ENCODE peak calls at places on chromosomes 7 and 10, in six cellular contexts. Q is IMR-90, M is mesendoderm, T is neuronal stem cell, O is H1, K is trophoblast cell. P is an unnamed sample.

GRCh38 chr7:139775829-139776266 is 1.9 kb downstream of the HIPK2 start:
- DNase-seq in Q (peak; percentile 85), T (no peak), M (peak; percentile 64), K (peak; percentile 76), O (no peak), P (peak; percentile 89)

GRCh38 chr10:127832456-127832855 is 60.3 kb downstream of the CLRN3 start:
- DNase-seq in T (no peak), O (no peak), K (no peak), M (no peak), Q (no peak), P (no peak)

GRCh38 chr7:80815733-80816132 is 103.1 kb downstream of the SEMA3C start:
- DNase-seq in O (no peak), M (no peak), Q (peak; percentile 5), K (peak; percentile 46), T (no peak), P (no peak)

GRCh38 chr10:27530477-27530876 is 26.4 kb downstream of the RAB18 start:
- DNase-seq in O (no peak), T (no peak), M (no peak), Q (no peak), K (no peak), P (no peak)

GRCh38 chr7:31688347-31688746 is 1.3 kb downstream of the PPP1R17 start:
- DNase-seq in T (no peak), O (no peak), K (no peak), Q (no peak), M (no peak), P (no peak)

GRCh38 chr7:20798081-20798693 is 11.5 kb upstream of the SP8 start:
- DNase-seq in M (peak; percentile 66), O (no peak), Q (no peak), K (peak; percentile 54), T (peak; percentile 77), P (peak; percentile 26)

GRCh38 chr7:100682991-100683658 is 9.6 kb downstream of the GNB2 start:
- DNase-seq in K (no peak), T (no peak), Q (no peak), M (no peak), O (no peak), P (no peak)

GRCh38 chr7:909358-910329 is 33.3 kb downstream of the GET4 start:
- DNase-seq in M (no peak), K (peak; percentile 48), T (peak; percentile 15), O (no peak), Q (peak; percentile 15), P (peak; percentile 55)

GRCh38 chr7:112876877-112877276 is 86.7 kb upstream of the TMEM168 start:
- DNase-seq in K (no peak), O (no peak), M (no peak), Q (peak; percentile 7), T (no peak), P (peak; percentile 11)

GRCh38 chr7:108358553-108358952 is 97.7 kb downstream of the NRCAM start:
- DNase-seq in T (no peak), M (peak; percentile 88), O (peak; percentile 46), Q (peak; percentile 64), K (peak; percentile 100), P (peak; percentile 82)

DNA sequence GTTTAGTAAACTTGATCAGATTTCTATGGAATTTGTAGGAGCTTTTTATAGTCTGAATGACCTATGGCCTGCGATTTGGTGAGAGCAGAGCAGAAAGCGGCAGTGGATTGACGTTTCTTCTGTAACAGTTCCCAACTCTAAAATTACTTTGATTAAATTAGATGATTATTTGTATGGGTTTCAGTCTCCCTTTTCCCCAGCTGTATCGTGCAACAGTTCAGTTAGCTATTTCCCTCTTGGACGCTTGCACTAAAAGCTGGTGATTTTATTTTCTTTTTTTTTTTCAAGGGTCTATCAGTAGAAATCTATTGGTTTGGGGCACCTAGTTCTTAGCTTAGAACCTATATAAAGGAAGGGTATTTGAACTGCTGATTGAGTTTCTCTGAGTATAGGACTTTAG is 6.8 kb downstream of the AHCYL2 start:
- DNase-seq in Q (no peak), K (no peak), O (no peak), T (no peak), M (no peak), P (no peak)
- H2BK120ac ChIP-seq in Q (no peak overlapping the region), K (no peak overlapping the region), O (no peak overlapping the region), T (no peak overlapping the region), M (no peak overlapping the region), P (no peak overlapping the region)

GRCh38 chr7:28435152-28435551 is 22.8 kb downstream of the CREB5 start:
- DNase-seq in Q (no peak), O (no peak), T (no peak), K (no peak), M (no peak), P (no peak)

GRCh38 chr7:28434510-28434909 is 22.2 kb downstream of the CREB5 start:
- DNase-seq in T (no peak), K (no peak), M (no peak), O (no peak), Q (no peak), P (no peak)

GRCh38 chr7:28433039-28433438 is 20.7 kb downstream of the CREB5 start:
- DNase-seq in M (no peak), K (no peak), O (no peak), T (no peak), Q (no peak), P (no peak)

GRCh38 chr7:28432105-28432504 is 19.8 kb downstream of the CREB5 start:
- DNase-seq in T (no peak), K (no peak), Q (no peak), O (no peak), M (no peak), P (no peak)

DNA sequence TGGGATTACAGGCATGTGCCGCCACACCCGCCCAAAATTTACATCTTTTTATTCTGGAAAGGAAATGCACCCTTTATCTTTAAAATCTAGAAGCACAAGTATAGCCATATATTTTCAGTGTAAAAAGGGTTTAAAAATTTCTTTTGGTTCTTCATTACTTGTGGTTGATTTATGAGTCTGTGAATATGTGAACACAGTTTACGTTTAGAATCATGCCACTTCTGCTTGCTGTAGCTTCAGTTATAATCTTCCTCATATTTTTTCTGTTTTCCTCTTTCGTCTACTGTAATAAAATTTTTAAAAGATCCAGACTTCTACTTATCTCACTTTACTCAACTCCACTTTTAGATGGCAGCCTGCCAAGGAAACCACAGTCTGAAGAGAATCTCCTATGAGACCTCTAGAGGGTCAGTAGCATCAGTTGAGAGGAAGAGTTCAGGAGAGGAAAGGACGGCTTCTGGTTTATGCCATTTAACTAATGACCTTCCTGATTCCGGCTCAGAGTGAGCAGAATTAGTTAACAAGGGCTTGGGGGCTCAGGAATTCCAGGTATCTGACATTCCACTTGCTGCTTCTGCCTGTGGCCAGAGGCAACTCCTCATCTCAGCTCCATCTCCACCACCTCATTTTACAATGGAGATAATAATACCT is 21.4 kb downstream of the CREB5 start:
- DNase-seq in O (peak; percentile 63), Q (peak; percentile 52), T (peak; percentile 9), M (peak; percentile 95), K (no peak), P (peak; percentile 77)
- H3K4me3 ChIP-seq in O (no peak overlapping the region), Q (no peak overlapping the region), T (no peak overlapping the region), M (no peak overlapping the region), K (no peak overlapping the region), P (no peak overlapping the region)

DNA sequence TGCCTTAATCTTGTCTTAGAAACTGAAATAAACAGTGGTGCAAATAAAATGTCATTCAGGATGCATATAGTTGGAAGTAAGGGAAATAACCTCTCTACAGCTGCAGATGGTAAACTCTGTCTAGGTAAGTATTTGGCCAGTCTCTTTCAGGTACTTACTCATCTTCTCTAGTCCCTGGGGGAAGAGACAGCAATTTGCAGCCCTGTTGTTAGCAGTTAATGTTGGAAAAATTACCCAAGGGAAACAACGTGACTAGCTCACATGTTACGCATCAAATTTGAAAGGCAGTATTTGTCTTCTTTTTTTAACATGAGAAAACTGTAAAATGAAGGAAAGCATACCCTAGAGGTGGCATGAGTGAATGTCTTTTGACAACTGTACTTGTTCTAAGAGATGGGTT is 3.2 kb upstream of the HUS1 start:
- DNase-seq in M (no peak), K (peak; percentile 48), T (no peak), O (no peak), Q (no peak), P (no peak)
- H2BK120ac ChIP-seq in M (no peak overlapping the region), K (no peak overlapping the region), T (no peak overlapping the region), O (no peak overlapping the region), Q (no peak overlapping the region), P (no peak overlapping the region)

GRCh38 chr10:133014416-133015210 is 72.2 kb upstream of the CFAP46 start:
- DNase-seq in M (no peak), O (no peak), Q (no peak), T (no peak), K (no peak), P (no peak)
- H3K4me3 ChIP-seq in M (no peak overlapping the region), O (no peak overlapping the region), Q (no peak overlapping the region), T (no peak overlapping the region), K (no peak overlapping the region), P (no peak overlapping the region)

GRCh38 chr7:69603351-69603750 is 5.1 kb downstream of the AUTS2 start:
- DNase-seq in M (no peak), T (no peak), K (no peak), O (no peak), Q (no peak), P (no peak)

GRCh38 chr7:69608049-69608448 is 9.8 kb downstream of the AUTS2 start:
- DNase-seq in K (no peak), Q (no peak), O (no peak), T (no peak), M (no peak), P (no peak)

GRCh38 chr7:69602522-69602921 is 4.2 kb downstream of the AUTS2 start:
- DNase-seq in K (no peak), O (no peak), Q (no peak), T (no peak), M (no peak), P (no peak)

GRCh38 chr7:69603937-69604494 is 5.7 kb downstream of the AUTS2 start:
- DNase-seq in O (no peak), T (no peak), M (no peak), Q (no peak), K (no peak), P (no peak)

DNA sequence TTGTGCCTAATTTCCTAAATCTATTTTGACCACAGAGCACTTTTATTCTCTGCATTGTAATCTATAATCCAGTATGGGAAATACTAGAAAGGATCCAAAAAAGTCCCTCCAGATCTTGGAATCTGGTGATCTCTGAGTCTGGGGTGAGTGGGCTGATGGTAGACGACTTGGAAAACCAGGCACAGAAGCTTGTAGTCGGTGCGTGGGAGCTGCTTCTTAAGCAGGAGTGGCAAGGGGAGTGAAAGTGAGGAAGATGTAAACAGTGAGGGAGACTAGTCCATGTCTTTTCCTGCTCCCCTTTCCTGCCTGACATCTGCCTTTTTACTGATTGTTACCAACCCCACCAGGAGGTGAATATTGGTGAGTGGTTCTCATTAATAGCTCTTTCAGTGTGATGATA is 6.8 kb downstream of the AUTS2 start:
- DNase-seq in T (no peak), Q (no peak), O (no peak), K (no peak), M (no peak), P (no peak)
- H2BK120ac ChIP-seq in T (no peak overlapping the region), Q (no peak overlapping the region), O (no peak overlapping the region), K (no peak overlapping the region), M (no peak overlapping the region), P (no peak overlapping the region)

P was measured in mesenchymal stem cell.